ENCODE peak calls at places on chromosomes 2 and 18, in four cellular contexts. K is AG04450, S is OCI-LY7, Z is HCT116. I is an unnamed sample.

GRCh38 chr2:129324349-129324748 is 655.1 kb upstream of the RAB6C start:
- DNase-seq in K (no peak), Z (no peak), S (no peak), I (no peak)

GRCh38 chr2:134020608-134021007 is 233.3 kb upstream of the MGAT5 start:
- DNase-seq in Z (no peak), S (peak), K (no peak), I (no peak)

GRCh38 chr2:28610583-28611201 is 114.8 kb downstream of the PLB1 start:
- DNase-seq in K (peak), Z (peak), S (no peak), I (peak)

GRCh38 chr18:51051105-51051712 is 21.2 kb downstream of the SMAD4 start:
- DNase-seq in S (peak), Z (peak), K (no peak), I (peak)

GRCh38 chr2:183153967-183154366 is 29.7 kb downstream of the NUP35 start:
- DNase-seq in Z (no peak), K (no peak), S (no peak), I (no peak)

GRCh38 chr18:6056171-6056932 is 161.0 kb upstream of the TMEM200C start:
- DNase-seq in Z (no peak), S (no peak), K (peak), I (peak)

GRCh38 chr18:75240433-75240832 is 29.8 kb downstream of the TSHZ1 start:
- DNase-seq in Z (no peak), S (no peak), K (no peak), I (no peak)

GRCh38 chr2:73970850-73971471 is 13.7 kb upstream of the TET3 start:
- DNase-seq in K (no peak), S (peak), Z (no peak), I (peak)

GRCh38 chr18:70454705-70455322 is 166.0 kb downstream of the SOCS6 start:
- DNase-seq in Z (peak), K (peak), S (peak), I (peak)

GRCh38 chr2:189204322-189204941 is 24.9 kb upstream of the COL5A2 start:
- DNase-seq in K (no peak), S (no peak), Z (peak), I (peak)

GRCh38 chr2:96502891-96503636 is 2.1 kb downstream of the NEURL3 start:
- DNase-seq in S (no peak), K (no peak), Z (no peak), I (peak)

GRCh38 chr2:24489942-24490673 is 946 bp upstream of the NCOA1 start:
- DNase-seq in S (no peak), Z (no peak), K (no peak), I (no peak)

GRCh38 chr18:8686556-8686955 is 18.8 kb upstream of the MTCL1 start:
- DNase-seq in S (no peak), K (no peak), Z (no peak), I (no peak)

GRCh38 chr2:154692927-154693326 is 5.6 kb upstream of the KCNJ3 start:
- DNase-seq in K (no peak), S (no peak), Z (peak), I (no peak)

GRCh38 chr2:10169581-10169980 is 47.0 kb downstream of the RRM2 start:
- DNase-seq in S (no peak), Z (no peak), K (no peak), I (no peak)

GRCh38 chr2:118622931-118623330 is 224.5 kb downstream of the EN1 start:
- DNase-seq in Z (no peak), S (no peak), K (no peak), I (no peak)

GRCh38 chr2:227509824-227510619 is 38.1 kb downstream of the AGFG1 start:
- DNase-seq in Z (peak), K (no peak), S (no peak), I (no peak)

GRCh38 chr18:63111549-63112402 is 207.8 kb downstream of the BCL2 start:
- DNase-seq in Z (no peak), K (no peak), S (peak), I (no peak)

GRCh38 chr2:31193066-31193396 is 24.3 kb downstream of the CAPN14 start:
- DNase-seq in Z (no peak), K (no peak), S (no peak), I (no peak)

GRCh38 chr2:149692837-149693518 is 105.4 kb upstream of the MMADHC start:
- DNase-seq in Z (no peak), K (no peak), S (no peak), I (no peak)

GRCh38 chr2:212428685-212429480 is 109.7 kb downstream of the ERBB4 start:
- DNase-seq in K (no peak), S (no peak), Z (no peak), I (no peak)

GRCh38 chr18:76801567-76802505 is 20.5 kb upstream of the ZNF236 start:
- DNase-seq in Z (no peak), K (no peak), S (peak), I (peak)

GRCh38 chr2:239750929-239751718 is 274.0 kb downstream of the NDUFA10 start:
- DNase-seq in Z (no peak), K (no peak), S (no peak), I (no peak)

GRCh38 chr2:239753537-239753936 is 271.6 kb downstream of the NDUFA10 start:
- DNase-seq in S (no peak), K (no peak), Z (no peak), I (no peak)

GRCh38 chr2:239750045-239750835 is 274.9 kb downstream of the NDUFA10 start:
- DNase-seq in K (no peak), Z (no peak), S (no peak), I (no peak)

GRCh38 chr2:239749272-239749873 is 275.8 kb downstream of the NDUFA10 start:
- DNase-seq in K (no peak), Z (no peak), S (no peak), I (no peak)

DNA sequence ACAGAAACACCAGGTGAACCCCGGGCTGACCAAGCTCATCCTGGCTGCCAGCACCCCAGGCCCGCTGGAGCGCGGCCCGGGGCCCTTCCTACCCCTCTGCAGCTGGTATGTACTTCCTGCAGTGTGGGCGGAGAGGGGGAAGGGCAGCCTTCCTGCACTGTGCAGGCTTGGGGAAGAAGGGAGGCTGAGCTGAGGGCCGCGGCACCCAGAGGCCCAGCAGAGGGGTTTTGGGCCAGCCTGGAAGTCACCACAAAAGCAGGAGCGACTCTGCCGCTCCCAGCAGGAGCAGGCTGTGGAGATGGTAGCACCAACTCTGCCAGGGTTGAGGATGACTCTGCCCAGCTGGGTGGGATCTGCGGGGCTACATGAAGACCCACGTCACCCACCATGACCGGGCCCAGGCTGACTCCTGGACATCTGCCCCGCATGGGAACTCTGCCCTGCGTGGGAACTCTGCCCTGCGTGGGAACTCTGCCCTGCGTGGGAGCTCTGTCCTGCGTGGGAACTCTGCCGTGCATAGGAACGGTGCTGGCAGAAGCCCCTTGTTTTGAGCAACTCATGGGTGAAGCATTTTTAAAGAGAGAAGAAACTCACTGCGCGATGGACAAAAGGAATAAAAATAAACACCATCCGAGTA is 273.3 kb downstream of the NDUFA10 start:
- DNase-seq in S (peak), K (no peak), Z (no peak), I (no peak)
- TF ChIP-seq CTCF in S (no peak), K (no peak), Z (no peak), I (no peak)

DNA sequence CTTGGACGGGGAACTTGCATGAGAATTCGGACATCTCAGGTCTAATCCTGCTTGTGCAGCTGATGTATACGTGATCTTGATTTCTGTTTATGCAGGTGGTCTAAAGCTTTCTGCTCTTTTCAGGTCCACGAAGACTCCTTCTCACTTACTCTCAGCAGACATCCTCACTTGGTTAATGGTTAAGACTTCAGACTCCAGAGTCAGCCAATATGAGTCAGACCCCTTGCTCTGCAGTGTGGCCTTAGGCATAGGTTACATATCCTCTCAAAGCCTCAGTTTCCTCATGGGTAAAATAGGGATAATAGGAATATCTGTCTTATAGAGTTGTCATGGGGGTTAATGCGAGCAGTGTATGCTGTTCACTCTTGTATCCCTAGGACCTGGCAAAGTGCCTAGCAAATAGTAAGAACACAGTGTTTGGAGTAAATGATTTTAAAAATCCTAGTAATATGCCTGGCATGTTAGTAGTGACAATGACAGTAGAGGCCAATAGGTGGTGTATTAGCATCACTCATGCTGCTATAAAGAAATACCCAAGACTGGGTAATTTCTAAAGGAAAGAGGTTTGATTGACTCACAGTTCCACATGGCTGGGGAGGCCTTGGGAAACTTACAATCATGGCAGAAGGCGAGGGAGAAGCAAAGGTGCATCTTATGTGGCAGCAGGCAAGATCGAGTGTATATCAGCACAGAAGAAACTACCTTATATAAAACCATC is 42.3 kb downstream of the XRCC5 start:
- DNase-seq in S (no peak), K (no peak), Z (no peak), I (no peak)
- TF ChIP-seq CTCF in S (no peak), K (no peak), Z (no peak), I (no peak)

GRCh38 chr2:64021578-64021977 is 2.4 kb upstream of the VPS54 start:
- DNase-seq in K (no peak), S (no peak), Z (no peak), I (no peak)

GRCh38 chr2:64024259-64024949 is 5.2 kb upstream of the VPS54 start:
- DNase-seq in Z (no peak), S (no peak), K (no peak), I (no peak)

GRCh38 chr2:64019975-64020281 is 700 bp upstream of the VPS54 start:
- DNase-seq in S (no peak), K (no peak), Z (no peak), I (no peak)

GRCh38 chr2:64025741-64026140 is 6.5 kb upstream of the VPS54 start:
- DNase-seq in Z (no peak), K (no peak), S (peak), I (no peak)

DNA sequence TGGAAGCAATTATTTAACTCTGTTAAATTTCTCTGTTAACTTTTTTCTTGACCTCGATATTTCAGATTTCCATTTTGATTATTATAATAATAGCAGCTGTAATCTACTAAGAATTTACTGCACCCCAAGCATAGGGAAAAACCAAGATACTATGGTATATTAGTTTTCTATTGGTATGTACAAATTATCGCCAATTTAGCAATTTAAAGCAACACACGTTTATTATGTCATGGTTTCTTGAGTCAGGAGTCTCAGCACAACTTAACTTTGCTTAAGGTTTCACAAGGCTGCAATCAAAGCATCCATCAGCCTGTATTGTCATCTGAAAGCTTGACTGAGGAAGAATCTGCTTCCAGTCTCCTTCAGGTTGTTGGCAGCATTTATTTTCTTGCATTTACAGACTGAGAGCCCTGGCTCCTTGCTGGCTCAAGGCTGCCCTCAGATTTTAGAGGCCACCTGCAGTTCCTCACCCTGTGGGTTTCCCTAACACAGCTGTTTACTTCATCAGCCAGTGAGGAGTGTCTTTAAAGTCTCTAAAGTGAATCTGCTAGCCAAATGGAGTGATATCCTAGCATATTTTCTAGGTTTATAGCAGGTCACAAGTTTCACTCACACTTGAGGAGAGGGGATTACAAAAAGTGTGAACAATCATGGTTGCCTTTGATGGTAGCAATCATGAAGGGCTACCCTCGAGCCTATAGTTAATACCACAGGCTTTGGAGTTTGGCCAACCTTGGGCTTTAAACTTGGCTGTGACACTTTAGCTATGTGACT is 4.4 kb upstream of the VPS54 start:
- DNase-seq in K (no peak), Z (no peak), S (peak), I (no peak)
- TF ChIP-seq CTCF in K (no peak), Z (no peak), S (peak), I (no peak)

GRCh38 chr2:3626817-3627499 is 31.0 kb upstream of the ALLC start:
- DNase-seq in S (no peak), Z (no peak), K (no peak), I (no peak)
- TF ChIP-seq CTCF in S (no peak), Z (peak), K (peak), I (no peak)

GRCh38 chr2:72146357-72147302 is 1.0 kb downstream of the CYP26B1 start:
- DNase-seq in Z (no peak), S (no peak), K (no peak), I (peak)
- TF ChIP-seq CTCF in Z (no peak), S (no peak), K (no peak), I (no peak)

I was measured in GM13976.